ENCODE peak calls at places on chromosomes 2 and 18, in six cellular contexts. K is esophagus squamous epithelium, S is lung, L is MM.1S, M is A549, V is right cardiac atrium. G is an unnamed sample.

GRCh38 chr18:68803371-68803770 is 5.5 kb downstream of the CCDC102B start:
- DNase-seq in K (no peak), S (peak; percentile 42), L (no peak), M (no peak), V (peak; percentile 61), G (no peak)

GRCh38 chr2:74756356-74756890 is 77.5 kb upstream of the HK2 start:
- DNase-seq in K (no peak), S (no peak), L (no peak), M (no peak), V (no peak), G (no peak)

GRCh38 chr2:45267062-45267702 is 257.9 kb upstream of the SIX2 start:
- DNase-seq in K (no peak), S (no peak), L (no peak), M (no peak), V (no peak), G (no peak)

GRCh38 chr2:240970816-240971215 is 27.6 kb upstream of the SNED1 start:
- DNase-seq in K (no peak), S (no peak), L (no peak), M (no peak), V (peak; percentile 10), G (no peak)

GRCh38 chr18:26477828-26478466 is 70.4 kb downstream of the KCTD1 start:
- DNase-seq in K (no peak), S (no peak), L (no peak), M (peak; percentile 65), V (no peak), G (no peak)

GRCh38 chr2:138475394-138475793 is 26.2 kb upstream of the SPOPL start:
- DNase-seq in K (no peak), S (no peak), L (no peak), M (no peak), V (no peak), G (no peak)

GRCh38 chr18:58388736-58389135 is 240.2 kb downstream of the ALPK2 start:
- DNase-seq in K (no peak), S (no peak), L (no peak), M (no peak), V (no peak), G (no peak)

GRCh38 chr2:7983451-7983850 is 698.4 kb upstream of the ID2 start:
- DNase-seq in K (no peak), S (no peak), L (no peak), M (no peak), V (no peak), G (no peak)

GRCh38 chr18:22346342-22346967 is 71.3 kb downstream of the CTAGE1 start:
- DNase-seq in K (no peak), S (peak; percentile 57), L (no peak), M (no peak), V (peak; percentile 75), G (peak; percentile 88)

GRCh38 chr2:103656558-103656957 is 894.7 kb downstream of the TMEM182 start:
- DNase-seq in K (no peak), S (no peak), L (peak; percentile 25), M (no peak), V (no peak), G (no peak)

GRCh38 chr2:24038786-24039499 is 8.2 kb downstream of the WDCP start:
- DNase-seq in K (no peak), S (no peak), L (no peak), M (no peak), V (no peak), G (no peak)

GRCh38 chr18:76766429-76766828 is 55.9 kb upstream of the ZNF236 start:
- DNase-seq in K (no peak), S (no peak), L (no peak), M (no peak), V (no peak), G (no peak)

GRCh38 chr2:129766594-129766993 is 212.9 kb upstream of the RAB6C start:
- DNase-seq in K (no peak), S (no peak), L (no peak), M (no peak), V (no peak), G (no peak)

GRCh38 chr18:47150824-47151366 is 595 bp upstream of the HDHD2 start:
- DNase-seq in K (no peak), S (no peak), L (peak; percentile 20), M (no peak), V (no peak), G (no peak)

GRCh38 chr2:158600155-158600802 is 143.5 kb downstream of the PKP4 start:
- DNase-seq in K (no peak), S (peak; percentile 42), L (no peak), M (peak; percentile 4), V (peak; percentile 73), G (no peak)

GRCh38 chr2:117523267-117523666 is 291.2 kb upstream of the DDX18 start:
- DNase-seq in K (no peak), S (peak; percentile 67), L (peak; percentile 73), M (no peak), V (peak; percentile 30), G (no peak)

GRCh38 chr2:157307021-157307420 is 18.6 kb downstream of the ERMN start:
- DNase-seq in K (no peak), S (no peak), L (no peak), M (no peak), V (no peak), G (no peak)

GRCh38 chr2:60819155-60819862 is 62.1 kb upstream of the REL start:
- DNase-seq in K (no peak), S (no peak), L (no peak), M (no peak), V (no peak), G (peak; percentile 29)

GRCh38 chr18:38750786-38751185 is 1185.2 kb upstream of the CELF4 start:
- DNase-seq in K (no peak), S (no peak), L (no peak), M (no peak), V (no peak), G (no peak)

GRCh38 chr18:38752430-38752829 is 1186.8 kb upstream of the CELF4 start:
- DNase-seq in K (no peak), S (no peak), L (no peak), M (no peak), V (no peak), G (no peak)

GRCh38 chr18:38747153-38747552 is 1181.6 kb upstream of the CELF4 start:
- DNase-seq in K (no peak), S (no peak), L (peak; percentile 52), M (no peak), V (no peak), G (no peak)

GRCh38 chr18:38751211-38751610 is 1185.6 kb upstream of the CELF4 start:
- DNase-seq in K (no peak), S (no peak), L (no peak), M (no peak), V (no peak), G (no peak)

GRCh38 chr18:38751897-38752296 is 1186.3 kb upstream of the CELF4 start:
- DNase-seq in K (no peak), S (no peak), L (no peak), M (no peak), V (no peak), G (no peak)
- H3K4me3 ChIP-seq in K (no peak overlapping the region), S (no peak overlapping the region), L (no peak overlapping the region), M (no peak overlapping the region), V (no peak overlapping the region), G (no peak overlapping the region)

DNA sequence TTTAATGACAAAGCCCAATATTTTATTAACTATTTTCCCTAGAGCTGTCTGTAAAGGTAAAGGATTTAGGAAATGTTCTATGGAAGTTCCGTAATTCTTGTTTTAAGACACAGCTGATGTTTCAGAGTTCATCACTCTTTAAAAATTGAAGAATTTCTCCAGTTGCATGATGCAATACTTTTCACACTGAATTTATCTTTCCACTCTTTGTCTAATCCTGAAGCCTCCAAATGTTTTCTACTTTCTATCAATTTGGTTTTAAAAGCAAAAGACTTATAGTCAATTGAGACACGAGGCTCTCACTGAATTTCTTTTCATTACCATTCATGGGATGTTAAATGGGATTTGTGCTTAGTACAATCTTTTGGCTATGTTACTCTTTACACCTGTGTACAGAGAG is 223.2 kb downstream of the TDRD15 start:
- DNase-seq in K (no peak), S (no peak), L (no peak), M (no peak), V (no peak), G (no peak)
- H3K4me1 ChIP-seq in K (no peaks in the 10 kb centered on the region), S (no peaks in the 10 kb centered on the region), L (no peaks in the 10 kb centered on the region), M (no peaks in the 10 kb centered on the region), V (no peaks in the 10 kb centered on the region), G (no peaks in the 10 kb centered on the region)

GRCh38 chr2:149331023-149331400 is 625 bp downstream of the LYPD6 start:
- DNase-seq in K (no peak), S (no peak), L (no peak), M (no peak), V (no peak), G (no peak)
- H3K4me3 ChIP-seq in K (peak overlapping the region; percentile 57), S (no peak overlapping the region), L (peak overlapping the region; percentile 75), M (peak overlapping the region; percentile 55), V (peak overlapping the region; percentile 77), G (peak overlapping the region; percentile 82)

GRCh38 chr2:134144651-134145050 is 109.2 kb upstream of the MGAT5 start:
- DNase-seq in K (no peak), S (no peak), L (no peak), M (no peak), V (no peak), G (no peak)
- H3K4me1 ChIP-seq in K (peaks cover 7% of the 10 kb centered on the region), S (peaks cover 17% of the 10 kb centered on the region), L (peaks cover 8% of the 10 kb centered on the region), M (peaks cover 20% of the 10 kb centered on the region), V (peaks cover 6% of the 10 kb centered on the region), G (no peaks in the 10 kb centered on the region)

GRCh38 chr2:10912796-10913445 is 1.2 kb downstream of the KCNF1 start:
- DNase-seq in K (no peak), S (no peak), L (no peak), M (no peak), V (no peak), G (peak; percentile 21)
- H3K4me3 ChIP-seq in K (no peak overlapping the region), S (no peak overlapping the region), L (no peak overlapping the region), M (no peak overlapping the region), V (no peak overlapping the region), G (no peak overlapping the region)

GRCh38 chr2:236570081-236570979 is 705 bp downstream of the ACKR3 start:
- DNase-seq in K (no peak), S (no peak), L (no peak), M (no peak), V (no peak), G (no peak)

GRCh38 chr2:236568068-236568921 is 1.3 kb upstream of the ACKR3 start:
- DNase-seq in K (no peak), S (peak; percentile 43), L (peak; percentile 38), M (no peak), V (peak; percentile 69), G (peak; percentile 78)

GRCh38 chr2:236568922-236569592 is 568 bp upstream of the ACKR3 start:
- DNase-seq in K (no peak), S (no peak), L (no peak), M (no peak), V (no peak), G (no peak)

GRCh38 chr2:236571161-236571560 is 1.5 kb downstream of the ACKR3 start:
- DNase-seq in K (no peak), S (no peak), L (no peak), M (no peak), V (no peak), G (no peak)

DNA sequence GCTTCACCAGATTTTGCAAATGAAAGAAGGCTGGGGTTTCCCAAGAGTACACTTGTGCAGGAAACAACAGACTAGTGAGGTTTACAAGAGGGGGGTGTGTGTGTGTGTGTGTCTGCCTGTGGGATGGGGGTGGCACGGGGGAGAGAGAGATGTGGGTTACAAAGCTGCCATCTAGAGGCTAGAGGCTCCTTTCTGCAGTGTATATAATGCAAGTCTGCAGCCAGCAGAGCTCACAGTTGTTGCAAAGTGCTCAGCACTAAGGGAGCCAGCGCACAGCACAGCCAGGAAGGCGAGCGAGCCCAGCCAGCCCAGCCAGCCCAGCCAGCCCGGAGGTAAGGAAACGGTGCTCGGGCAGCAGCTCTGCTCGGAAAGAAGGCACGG is at the start of gene ACKR3:
- DNase-seq in K (peak; percentile 51), S (peak; percentile 70), L (peak; percentile 84), M (peak; percentile 65), V (peak; percentile 82), G (peak; percentile 93)
- H3K4me1 ChIP-seq in K (peaks cover 32% of the 10 kb centered on the region), S (peaks cover 6% of the 10 kb centered on the region), L (peaks cover 19% of the 10 kb centered on the region), M (peaks cover 10% of the 10 kb centered on the region), V (peaks cover 2% of the 10 kb centered on the region), G (peaks cover 4% of the 10 kb centered on the region)

G was measured in ascending aorta.